ENCODE peak calls at places on chromosomes 5 and 9, in six cellular contexts. H, F, A, G, K and B are unnamed samples.

GRCh38 chr5:87906962-87907361 is 361.7 kb downstream of the TMEM161B start:
- DNase-seq in H (no peak), F (no peak), A (no peak), G (no peak), K (no peak), B (no peak)

GRCh38 chr9:20511680-20512079 is 110.6 kb downstream of the MLLT3 start:
- DNase-seq in H (no peak), F (no peak), A (no peak), G (no peak), K (no peak), B (no peak)

GRCh38 chr5:124154714-124155113 is 591.7 kb downstream of the ZNF608 start:
- DNase-seq in H (no peak), F (no peak), A (no peak), G (no peak), K (no peak), B (no peak)

GRCh38 chr9:87650611-87651295 is 75.2 kb upstream of the CTSL start:
- DNase-seq in H (no peak), F (no peak), A (no peak), G (no peak), K (no peak), B (no peak)

GRCh38 chr9:75911390-75911789 is 20.9 kb downstream of the PCSK5 start:
- DNase-seq in H (no peak), F (no peak), A (no peak), G (no peak), K (no peak), B (no peak)

GRCh38 chr9:104280216-104280585 is 186.1 kb downstream of the SMC2 start:
- DNase-seq in H (no peak), F (no peak), A (no peak), G (no peak), K (no peak), B (no peak)

GRCh38 chr5:73935719-73936118 is 309.7 kb downstream of the ARHGEF28 start:
- DNase-seq in H (no peak), F (no peak), A (no peak), G (no peak), K (no peak), B (no peak)

GRCh38 chr9:105026451-105026850 is 98.5 kb upstream of the ABCA1 start:
- DNase-seq in H (no peak), F (no peak), A (no peak), G (no peak), K (no peak), B (peak)

GRCh38 chr5:119418782-119419101 is 33.6 kb upstream of the HSD17B4 start:
- DNase-seq in H (no peak), F (no peak), A (no peak), G (no peak), K (no peak), B (no peak)

GRCh38 chr9:20621553-20622329 is 558 bp downstream of the MLLT3 start:
- DNase-seq in H (peak), F (peak), A (peak), G (no peak), K (peak), B (peak)